ENCODE peak calls at places on chromosomes 13 and 19, in four cellular contexts. V is glutamatergic neuron, I is GM13976, P is colonic mucosa. Y is an unnamed sample.

GRCh38 chr13:49297338-49297737 is 49.6 kb downstream of the CDADC1 start:
- DNase-seq in V (no peak), I (no peak), P (no peak), Y (no peak)

GRCh38 chr13:89205856-89206255 is 1534.7 kb downstream of the SLITRK5 start:
- DNase-seq in V (no peak), I (no peak), P (no peak), Y (no peak)

GRCh38 chr13:20411638-20412342 is 113.9 kb downstream of the CRYL1 start:
- DNase-seq in V (no peak), I (peak), P (no peak), Y (no peak)

GRCh38 chr13:89688908-89689307 is 1658.6 kb upstream of the MIR17HG start:
- DNase-seq in V (no peak), I (no peak), P (no peak), Y (no peak)

GRCh38 chr19:29001922-29002247 is 211.1 kb downstream of the UQCRFS1 start:
- DNase-seq in V (no peak), I (no peak), P (no peak), Y (no peak)

GRCh38 chr13:30615851-30616311 is 1.8 kb upstream of the USPL1 start:
- DNase-seq in V (no peak), I (no peak), P (no peak), Y (no peak)

GRCh38 chr19:2057484-2058469 is 6.7 kb upstream of the MKNK2 start:
- DNase-seq in V (no peak), I (no peak), P (no peak), Y (no peak)

GRCh38 chr13:32989331-32989730 is 26.9 kb upstream of the KL start:
- DNase-seq in V (no peak), I (no peak), P (no peak), Y (no peak)

GRCh38 chr13:76677047-76677446 is 209.2 kb downstream of the KCTD12 start:
- DNase-seq in V (peak), I (no peak), P (peak), Y (no peak)

GRCh38 chr13:41682766-41683165 is 225.4 kb downstream of the RGCC start:
- DNase-seq in V (no peak), I (no peak), P (no peak), Y (no peak)

GRCh38 chr19:2942928-2943640 is 1.7 kb downstream of the ZNF77 start:
- DNase-seq in V (no peak), I (no peak), P (no peak), Y (no peak)

GRCh38 chr19:6476155-6476895 is 5.3 kb downstream of the DENND1C start:
- DNase-seq in V (peak), I (peak), P (peak), Y (peak)

GRCh38 chr13:50127726-50128291 is 112.6 kb downstream of the KCNRG start:
- DNase-seq in V (no peak), I (no peak), P (peak), Y (no peak)

GRCh38 chr19:44003461-44004134 is 841 bp downstream of the ZNF230 start:
- DNase-seq in V (no peak), I (peak), P (peak), Y (no peak)

GRCh38 chr19:3132971-3133792 is 2.7 kb upstream of the GNA15 start:
- DNase-seq in V (no peak), I (peak), P (no peak), Y (peak)

GRCh38 chr19:7665076-7665475 is 3.8 kb upstream of the RETN start:
- DNase-seq in V (no peak), I (no peak), P (no peak), Y (peak)

GRCh38 chr13:40589285-40590109 is 76.9 kb downstream of the FOXO1 start:
- DNase-seq in V (no peak), I (peak), P (no peak), Y (no peak)

GRCh38 chr13:105936816-105937215 is 598.6 kb downstream of the EFNB2 start:
- DNase-seq in V (no peak), I (no peak), P (no peak), Y (no peak)

GRCh38 chr13:50889317-50889716 is 20.3 kb upstream of the RNASEH2B start:
- DNase-seq in V (no peak), I (no peak), P (no peak), Y (no peak)

GRCh38 chr19:41264581-41265375 is 606 bp downstream of the HNRNPUL1 start:
- DNase-seq in V (no peak), I (peak), P (peak), Y (no peak)

GRCh38 chr19:48608798-48609263 is 2.3 kb downstream of the SPACA4 start:
- DNase-seq in V (peak), I (peak), P (peak), Y (no peak)

GRCh38 chr13:23268441-23268840 is 87.7 kb downstream of the SGCG start:
- DNase-seq in V (no peak), I (peak), P (no peak), Y (no peak)

GRCh38 chr13:69585656-69586055 is 522.0 kb upstream of the ATXN8OS start:
- DNase-seq in V (no peak), I (no peak), P (no peak), Y (no peak)

GRCh38 chr13:72458701-72459100 is 268.7 kb downstream of the MZT1 start:
- DNase-seq in V (no peak), I (no peak), P (no peak), Y (no peak)

GRCh38 chr13:26476111-26476743 is 81.3 kb upstream of the WASF3 start:
- DNase-seq in V (peak), I (no peak), P (no peak), Y (peak)

GRCh38 chr19:55882626-55883025 is 46.3 kb downstream of the NLRP4 start:
- DNase-seq in V (no peak), I (no peak), P (no peak), Y (no peak)
- TF ChIP-seq CTCF in V (no peak), I (no peak), P (no peak), Y (no peak)

GRCh38 chr13:88000787-88001186 is 329.6 kb downstream of the SLITRK5 start:
- DNase-seq in V (no peak), I (no peak), P (no peak), Y (no peak)

GRCh38 chr13:87999141-87999765 is 328.1 kb downstream of the SLITRK5 start:
- DNase-seq in V (no peak), I (no peak), P (no peak), Y (peak)

GRCh38 chr13:87999791-88000190 is 328.6 kb downstream of the SLITRK5 start:
- DNase-seq in V (no peak), I (no peak), P (no peak), Y (no peak)

GRCh38 chr13:87998081-87998480 is 326.9 kb downstream of the SLITRK5 start:
- DNase-seq in V (no peak), I (no peak), P (no peak), Y (no peak)

GRCh38 chr13:88000239-88000638 is 329.1 kb downstream of the SLITRK5 start:
- DNase-seq in V (no peak), I (no peak), P (no peak), Y (no peak)
- TF ChIP-seq CTCF in V (no peak), I (no peak), P (no peak), Y (no peak)

DNA sequence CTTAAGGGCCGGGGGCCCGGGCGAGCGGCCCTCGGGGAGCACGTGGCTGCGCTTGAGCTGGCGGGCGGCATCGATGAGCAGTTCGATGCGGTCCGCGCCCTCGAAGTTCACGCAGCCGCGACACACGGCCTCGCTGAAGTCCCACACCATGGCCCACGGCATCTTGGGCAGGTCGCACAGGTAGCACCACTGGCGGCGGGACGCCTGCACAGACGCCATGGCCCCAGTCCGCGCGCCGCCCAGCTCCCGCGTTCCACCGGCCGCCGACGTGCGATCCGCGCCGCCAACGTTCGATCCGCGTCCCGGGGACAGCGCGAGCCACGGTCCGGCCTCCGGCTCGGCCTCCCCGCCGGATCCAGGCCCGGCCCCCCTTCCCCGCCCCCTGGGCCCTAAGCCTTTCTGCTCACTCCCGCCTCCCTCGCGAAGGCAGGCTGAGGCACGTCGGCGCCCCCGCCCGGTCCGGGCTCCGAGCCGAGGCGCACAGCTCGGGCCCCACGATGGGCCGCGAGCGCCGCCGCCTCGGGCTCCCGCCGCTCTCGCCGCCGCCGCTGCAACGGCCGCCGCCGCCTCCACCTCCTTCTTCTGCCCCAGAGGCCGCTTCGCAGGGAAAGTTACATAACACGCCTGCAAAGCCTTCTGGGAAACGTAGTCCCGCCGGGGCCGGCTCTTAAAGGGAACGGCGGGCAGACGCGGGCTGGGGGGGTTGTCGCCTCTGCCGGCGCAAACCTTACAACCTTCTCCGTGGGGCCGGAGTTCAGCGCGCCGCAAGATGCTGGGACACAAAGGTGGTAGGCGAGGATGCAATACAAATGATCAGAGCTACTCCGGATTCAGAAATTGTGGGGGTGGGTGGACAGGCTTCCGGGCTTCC is at the start of gene IRF2BP1:
- DNase-seq in V (peak), I (peak), P (peak), Y (peak)
- TF ChIP-seq CTCF in V (no peak), I (peak), P (no peak), Y (peak)

GRCh38 chr19:50406156-50406820 is 12.4 kb upstream of the SPIB start:
- DNase-seq in V (no peak), I (no peak), P (no peak), Y (no peak)

GRCh38 chr19:50398675-50399367 is 14.7 kb downstream of the POLD1 start:
- DNase-seq in V (no peak), I (no peak), P (no peak), Y (no peak)

GRCh38 chr19:50399368-50399745 is 15.2 kb downstream of the POLD1 start:
- DNase-seq in V (no peak), I (no peak), P (no peak), Y (no peak)

GRCh38 chr19:50402544-50403301 is 16.0 kb upstream of the SPIB start:
- DNase-seq in V (no peak), I (no peak), P (no peak), Y (no peak)

DNA sequence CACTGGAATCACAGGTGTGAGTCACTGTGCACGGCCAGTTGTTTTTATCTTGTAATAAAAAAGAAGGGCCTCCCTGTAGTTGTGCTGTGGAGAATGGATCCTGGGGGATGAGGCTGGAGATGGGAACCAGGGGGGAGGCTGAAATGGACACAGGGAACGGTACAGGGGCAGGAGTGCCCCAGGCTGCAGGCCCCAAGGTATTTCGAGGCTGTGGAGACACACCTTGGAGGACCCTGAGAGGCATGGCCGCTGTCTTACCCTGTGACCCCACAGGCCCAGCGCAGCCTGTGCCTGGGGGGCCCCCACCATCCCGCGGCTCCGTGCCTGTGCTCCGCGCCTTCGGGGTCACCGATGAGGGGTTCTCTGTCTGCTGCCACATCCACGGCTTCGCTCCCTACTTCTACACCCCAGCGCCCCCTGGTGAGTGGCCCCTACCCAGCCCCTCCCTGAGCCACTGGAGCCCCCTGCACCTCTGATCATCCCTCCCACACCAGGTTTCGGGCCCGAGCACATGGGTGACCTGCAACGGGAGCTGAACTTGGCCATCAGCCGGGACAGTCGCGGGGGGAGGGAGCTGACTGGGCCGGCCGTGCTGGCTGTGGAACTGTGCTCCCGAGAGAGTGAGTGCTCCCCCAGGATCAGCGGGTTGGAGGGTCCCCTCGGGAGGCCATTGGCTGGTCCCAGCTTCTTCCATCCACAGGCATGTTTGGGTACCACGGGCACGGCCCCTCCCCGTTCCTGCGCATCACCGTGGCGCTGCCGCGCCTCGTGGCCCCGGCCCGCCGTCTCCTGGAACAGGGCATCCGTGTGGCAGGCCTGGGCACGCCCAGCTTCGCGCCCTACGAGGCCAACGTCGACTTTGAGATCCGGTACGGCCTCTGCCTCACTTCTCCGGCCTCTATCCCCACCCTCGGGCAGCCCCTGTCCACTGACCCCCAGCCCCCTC is 17.0 kb upstream of the SPIB start:
- DNase-seq in V (no peak), I (no peak), P (no peak), Y (no peak)
- TF ChIP-seq CTCF in V (no peak), I (no peak), P (no peak), Y (peak)

GRCh38 chr13:100044936-100045335 is 44.0 kb upstream of the PCCA start:
- DNase-seq in V (no peak), I (no peak), P (no peak), Y (no peak)
- TF ChIP-seq CTCF in V (no peak), I (no peak), P (no peak), Y (no peak)

DNA sequence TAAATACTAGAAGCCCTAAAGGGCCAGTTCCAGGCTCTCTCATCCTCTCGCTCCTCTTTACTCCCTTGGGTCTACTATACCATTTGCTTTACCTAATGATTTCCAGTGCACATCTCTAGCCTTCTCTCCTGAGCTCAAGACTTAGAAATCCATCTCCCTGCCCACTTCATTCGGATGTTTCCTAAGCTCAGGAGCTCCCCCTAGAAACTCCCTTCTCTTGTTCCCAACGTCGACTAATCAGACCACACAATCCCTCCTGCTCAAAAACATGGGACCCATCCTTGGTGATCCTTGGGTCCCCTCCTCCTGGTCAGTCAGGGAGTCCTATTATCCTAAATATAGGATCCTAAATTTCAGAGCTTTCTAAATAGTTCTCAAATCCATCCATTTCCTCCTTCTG is 21.1 kb upstream of the STK24 start:
- DNase-seq in V (no peak), I (no peak), P (no peak), Y (no peak)
- TF ChIP-seq CTCF in V (no peak), I (no peak), P (no peak), Y (peak)

Y was measured in HFFc6.